ENCODE peak calls at places on chromosomes 7 and 10, in ten cellular contexts. J is activated CD8-positive, alpha-beta memory T cell treated with anti-CD3 and anti-CD28 coated beads, Interleukin-2, amount 50 U/mL, for 4 hours; P is NCI-H1417; D is stimulated activated CD8-positive, alpha-beta memory T cell treated with anti-CD3 and anti-CD28 coated beads, Interleukin-2, amount 100 ng/mL, for 1 hour; C is progenitor cell of endocrine pancreas; R is iPS-NIHi11; G is CD8-positive, alpha-beta T cell; L is NCI-H774; W is sciatic nerve; T is amygdala. U is an unnamed sample.

GRCh38 chr10:96072673-96073072 is 29.3 kb downstream of the CCNJ start:
- DNase-seq in J (no peak), P (no peak), D (no peak), C (no peak), R (no peak), G (no peak), L (no peak), W (no peak), T (no peak), U (no peak)

GRCh38 chr10:129707406-129708388 is 240.7 kb downstream of the MGMT start:
- DNase-seq in J (no peak), P (no peak), D (no peak), C (no peak), R (no peak), G (no peak), L (no peak), W (no peak), T (no peak), U (no peak)

GRCh38 chr10:129774082-129774735 is 189.9 kb downstream of the EBF3 start:
- DNase-seq in J (no peak), P (no peak), D (no peak), C (no peak), R (no peak), G (peak), L (no peak), W (no peak), T (no peak), U (no peak)

GRCh38 chr10:58157076-58157766 is 110.5 kb downstream of the IPMK start:
- DNase-seq in J (no peak), P (no peak), D (no peak), C (no peak), R (no peak), G (no peak), L (peak), W (no peak), T (no peak), U (no peak)

GRCh38 chr10:132624847-132625839 is 87.6 kb downstream of the INPP5A start:
- DNase-seq in J (no peak), P (no peak), D (no peak), C (no peak), R (peak), G (no peak), L (no peak), W (peak), T (no peak), U (no peak)

GRCh38 chr10:86642499-86642898 is 11.8 kb upstream of the OPN4 start:
- DNase-seq in J (no peak), P (no peak), D (no peak), C (no peak), R (no peak), G (no peak), L (no peak), W (no peak), T (no peak), U (no peak)

GRCh38 chr7:108911016-108911415 is 341.3 kb downstream of the DNAJB9 start:
- DNase-seq in J (no peak), P (no peak), D (no peak), C (no peak), R (no peak), G (no peak), L (no peak), W (no peak), T (no peak), U (no peak)

GRCh38 chr7:17007841-17008240 is 126.1 kb upstream of the AGR3 start:
- DNase-seq in J (no peak), P (no peak), D (no peak), C (no peak), R (no peak), G (no peak), L (no peak), W (no peak), T (no peak), U (no peak)

GRCh38 chr7:80070391-80070790 is 64.2 kb upstream of the GNAI1 start:
- DNase-seq in J (no peak), P (no peak), D (no peak), C (no peak), R (no peak), G (no peak), L (no peak), W (no peak), T (no peak), U (no peak)